ENCODE peak calls at places on chromosome 1, in ten cellular contexts. B is H1, V is GM20000, K is mucosa of descending colon, Q is progenitor cell of endocrine pancreas, P is pancreas, X is psoas muscle, G is tibial nerve, J is heart right ventricle, M is RWPE1. O is an unnamed sample.

GRCh38 chr1:2242814-2243725 is 15.0 kb downstream of the SKI start:
- DNase-seq in P (no peak), G (no peak), M (no peak), V (no peak), B (no peak), X (no peak), Q (no peak), J (no peak), K (peak; percentile 21), O (no peak)

GRCh38 chr1:26694597-26695416 is 1.0 kb upstream of the ARID1A start:
- DNase-seq in X (no peak), Q (no peak), M (no peak), G (no peak), J (no peak), K (no peak), V (peak; percentile 32), P (no peak), B (no peak), O (no peak)

GRCh38 chr1:6270432-6270831 is 9.5 kb upstream of the GPR153 start:
- DNase-seq in K (peak; percentile 74), G (no peak), B (no peak), V (no peak), J (no peak), Q (no peak), P (no peak), X (no peak), M (no peak), O (peak; percentile 21)

GRCh38 chr1:55305735-55306134 is 90.6 kb upstream of the USP24 start:
- DNase-seq in M (no peak), B (no peak), G (no peak), V (no peak), X (no peak), P (no peak), K (no peak), Q (no peak), J (no peak), O (no peak)

GRCh38 chr1:18007391-18008106 is 100.0 kb upstream of the IGSF21 start:
- DNase-seq in P (no peak), V (no peak), K (no peak), X (peak; percentile 71), M (no peak), Q (no peak), G (no peak), J (no peak), B (no peak), O (no peak)

GRCh38 chr1:154824356-154825069 is 45.6 kb downstream of the KCNN3 start:
- DNase-seq in Q (no peak), G (no peak), V (no peak), J (no peak), K (no peak), P (no peak), M (no peak), X (no peak), B (no peak), O (no peak)

GRCh38 chr1:151511636-151512215 is 539 bp downstream of the CGN start:
- DNase-seq in J (peak; percentile 8), B (no peak), Q (peak; percentile 37), P (peak; percentile 67), V (peak; percentile 42), M (peak; percentile 33), G (peak; percentile 15), K (peak; percentile 76), X (no peak), O (no peak)

GRCh38 chr1:159987186-159987585 is 33.1 kb upstream of the SLAMF9 start:
- DNase-seq in G (no peak), B (no peak), M (no peak), K (no peak), Q (no peak), V (no peak), X (no peak), J (no peak), P (no peak), O (no peak)

GRCh38 chr1:19717467-19717866 is 52.8 kb downstream of the HTR6 start:
- DNase-seq in V (no peak), G (no peak), X (no peak), M (no peak), J (no peak), Q (no peak), K (no peak), P (no peak), B (no peak), O (no peak)

GRCh38 chr1:111490220-111490619 is 13.2 kb downstream of the ADORA3 start:
- DNase-seq in Q (no peak), V (no peak), K (no peak), B (no peak), X (no peak), G (no peak), P (no peak), J (no peak), M (no peak), O (no peak)

GRCh38 chr1:111491070-111491469 is 12.4 kb downstream of the ADORA3 start:
- DNase-seq in J (no peak), K (no peak), V (no peak), B (no peak), P (no peak), G (no peak), M (no peak), Q (no peak), X (no peak), O (no peak)

GRCh38 chr1:111488669-111489068 is 14.8 kb downstream of the ADORA3 start:
- DNase-seq in X (no peak), G (no peak), V (no peak), K (no peak), B (no peak), Q (no peak), P (no peak), J (no peak), M (no peak), O (no peak)

GRCh38 chr1:111486431-111486830 is 12.6 kb downstream of the C1orf162 start:
- DNase-seq in X (no peak), V (no peak), M (peak; percentile 12), J (no peak), G (no peak), K (no peak), Q (no peak), P (no peak), B (no peak), O (no peak)

DNA sequence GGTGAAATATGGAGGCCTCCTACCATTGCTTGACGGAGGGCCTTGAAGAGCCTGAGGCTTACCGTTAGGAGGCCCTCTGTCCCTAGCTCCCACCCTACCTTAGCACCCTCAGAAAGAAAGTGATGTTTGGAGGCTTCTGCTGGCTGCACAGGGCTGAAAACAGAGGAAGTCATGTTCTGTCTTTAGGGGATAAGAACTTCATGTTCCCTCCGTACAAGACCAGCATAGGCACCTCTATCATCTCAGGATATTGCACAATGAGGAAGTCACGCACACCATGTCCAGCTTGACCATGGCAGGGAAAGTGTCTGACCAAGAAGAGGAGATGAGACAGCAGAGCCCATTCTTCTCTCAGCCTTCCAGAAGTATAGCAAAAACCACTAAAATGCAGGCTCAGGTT is 13.8 kb downstream of the ADORA3 start:
- DNase-seq in X (no peak), M (no peak), B (no peak), G (peak; percentile 71), P (no peak), J (no peak), Q (no peak), V (no peak), K (no peak), O (no peak)
- TF ChIP-seq CTCF in X (no peak), M (no peak), B (no peak), G (no peak), P (no peak), J (no peak), Q (no peak), V (no peak), K (no peak), O (no peak)

DNA sequence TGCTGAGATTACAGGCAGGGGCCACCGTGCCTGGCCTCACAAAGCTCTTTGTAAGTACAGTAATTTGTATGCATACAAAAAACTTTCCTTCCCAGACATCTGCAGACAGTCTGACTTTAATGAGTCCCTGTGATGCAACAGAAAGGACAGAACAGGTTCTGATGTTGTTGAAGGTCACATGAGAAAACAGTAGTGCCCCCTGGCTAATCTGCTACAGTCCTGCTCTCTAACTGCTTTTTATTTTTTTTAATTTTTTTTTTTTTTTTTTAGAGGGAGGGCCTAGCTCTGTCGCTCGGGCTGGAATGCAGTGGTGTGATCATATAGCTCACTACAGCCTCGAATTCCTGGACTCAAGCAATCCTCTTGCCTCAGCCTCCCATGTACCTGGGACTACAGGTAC is 36.7 kb downstream of the ACBD3 start:
- DNase-seq in J (no peak), B (no peak), P (no peak), M (no peak), V (no peak), Q (no peak), K (no peak), X (no peak), G (no peak), O (no peak)
- TF ChIP-seq CTCF in J (no peak), B (no peak), P (no peak), M (no peak), V (no peak), Q (no peak), K (no peak), X (no peak), G (no peak), O (no peak)

DNA sequence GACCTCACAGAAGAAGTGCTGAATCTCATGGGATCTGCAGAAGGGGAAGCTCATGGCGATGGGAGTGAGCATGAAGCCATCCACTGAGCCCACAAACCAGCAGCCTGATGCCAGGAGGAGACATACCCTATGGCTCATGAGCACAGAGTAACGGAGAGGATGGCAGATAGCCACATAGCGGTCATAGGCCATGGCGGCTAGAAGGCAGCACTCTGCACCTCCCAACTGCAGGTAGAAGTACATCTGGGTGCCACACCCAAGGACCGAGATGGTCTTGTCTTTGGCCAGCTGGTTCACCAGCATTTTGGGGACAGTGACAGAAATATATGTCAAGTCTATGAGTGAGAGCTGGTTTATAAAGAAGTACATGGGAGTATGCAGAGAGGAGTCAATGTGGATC is 4.3 kb downstream of the OR2T10 start:
- DNase-seq in P (no peak), J (no peak), G (no peak), Q (no peak), B (no peak), K (no peak), M (no peak), V (no peak), X (no peak), O (no peak)
- TF ChIP-seq CTCF in P (no peak), J (no peak), G (no peak), Q (no peak), B (no peak), K (no peak), M (no peak), V (no peak), X (no peak), O (no peak)

DNA sequence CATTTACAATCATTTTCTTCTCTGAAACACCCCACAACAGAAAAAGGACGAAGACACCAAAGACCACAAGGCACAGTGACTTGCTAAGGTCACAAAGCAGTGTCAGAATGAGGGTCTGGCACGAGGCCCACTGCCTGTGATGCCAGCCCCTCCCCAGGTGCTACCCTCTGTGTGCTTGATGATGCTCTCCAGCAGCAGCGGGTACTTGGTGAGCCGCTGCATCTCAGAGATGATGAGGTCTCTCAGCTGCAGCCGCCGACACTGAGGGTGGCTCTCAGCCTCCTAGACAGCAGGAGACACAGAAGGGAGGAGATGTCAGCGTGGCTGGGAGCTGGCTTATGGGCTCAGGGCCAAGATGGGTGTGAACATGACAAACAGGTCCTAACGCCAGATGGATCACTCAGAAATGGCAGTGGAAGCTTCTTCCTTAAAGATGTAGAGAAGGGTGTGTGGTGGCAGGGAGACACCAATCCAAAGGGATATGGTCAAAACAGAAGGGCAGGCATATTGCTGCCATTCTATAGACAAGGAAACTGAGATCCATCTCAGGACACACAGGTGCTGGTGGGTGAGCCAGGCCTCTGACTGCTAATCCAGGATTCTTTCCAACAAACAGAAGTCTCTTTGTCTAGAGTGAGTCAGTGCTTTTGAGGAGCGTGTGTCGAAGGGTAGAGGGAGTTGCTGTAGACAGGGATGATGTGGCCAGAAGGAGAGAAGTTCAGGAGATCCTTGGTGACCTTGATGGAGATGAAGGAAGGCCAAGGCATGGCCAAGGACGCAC is 25.6 kb downstream of the LRRC71 start:
- DNase-seq in M (no peak), K (peak; percentile 58), P (no peak), B (no peak), X (peak; percentile 42), V (no peak), Q (no peak), J (no peak), G (no peak), O (peak; percentile 53)
- TF ChIP-seq CTCF in M (no peak), K (no peak), P (no peak), B (no peak), X (no peak), V (no peak), Q (no peak), J (no peak), G (no peak), O (no peak)

O was measured in LNCaP clone FGC.